ENCODE peak calls at places on chromosomes 12 and 14, in four cellular contexts. One of them, this sample, is unnamed.

GRCh38 chr12:25194722-25195055 is 271 bp downstream of the DNAI7 start:
- ATAC-seq in GM12878: no peak
- ATAC-seq in HepG2: peak
- ATAC-seq in K562: no peak
- ATAC-seq in this sample: no peak

GRCh38 chr14:105013150-105013787 is 7.6 kb downstream of the CDCA4 start:
- ATAC-seq in GM12878: peak
- ATAC-seq in HepG2: no peak
- ATAC-seq in K562: no peak
- ATAC-seq in this sample: no peak

GRCh38 chr12:70379856-70380255 is 13.8 kb downstream of the KCNMB4 start:
- ATAC-seq in GM12878: peak
- ATAC-seq in HepG2: no peak
- ATAC-seq in K562: no peak
- ATAC-seq in this sample: no peak

GRCh38 chr12:111569363-111570089 is 29.6 kb downstream of the ATXN2 start:
- ATAC-seq in GM12878: no peak
- ATAC-seq in HepG2: peak
- ATAC-seq in K562: peak
- ATAC-seq in this sample: no peak

GRCh38 chr12:130880411-130880885 is 8.6 kb downstream of the RAN start:
- ATAC-seq in GM12878: peak
- ATAC-seq in HepG2: peak
- ATAC-seq in K562: peak
- ATAC-seq in this sample: no peak

GRCh38 chr12:104458645-104459555 is 2.2 kb downstream of the CHST11 start:
- ATAC-seq in GM12878: peak
- ATAC-seq in HepG2: no peak
- ATAC-seq in K562: peak
- ATAC-seq in this sample: no peak

GRCh38 chr12:94149781-94150482 is 1.6 kb downstream of the PLXNC1 start:
- ATAC-seq in GM12878: peak
- ATAC-seq in HepG2: peak
- ATAC-seq in K562: no peak
- ATAC-seq in this sample: peak

GRCh38 chr14:53955671-53956426 is 776 bp downstream of the BMP4 start:
- ATAC-seq in GM12878: no peak
- ATAC-seq in HepG2: peak
- ATAC-seq in K562: no peak
- ATAC-seq in this sample: peak

GRCh38 chr14:69079747-69080146 is 73.2 kb downstream of the DCAF5 start:
- ATAC-seq in GM12878: no peak
- ATAC-seq in HepG2: no peak
- ATAC-seq in K562: no peak
- ATAC-seq in this sample: no peak

GRCh38 chr12:6873094-6874006 is at the start of gene SPSB2:
- ATAC-seq in GM12878: peak
- ATAC-seq in HepG2: peak
- ATAC-seq in K562: peak
- ATAC-seq in this sample: peak

GRCh38 chr14:73710737-73711136 is 3.4 kb downstream of the PNMA1 start:
- ATAC-seq in GM12878: no peak
- ATAC-seq in HepG2: no peak
- ATAC-seq in K562: no peak
- ATAC-seq in this sample: no peak
- TF ChIP-seq POLR2AphosphoS5 in GM12878: no peak
- TF ChIP-seq POLR2AphosphoS5 in HepG2: no peak
- TF ChIP-seq POLR2AphosphoS5 in K562: no peak
- TF ChIP-seq POLR2AphosphoS5 in this sample: no peak

GRCh38 chr12:8033153-8034044 is 883 bp downstream of the FOXJ2 start:
- ATAC-seq in GM12878: peak
- ATAC-seq in HepG2: peak
- ATAC-seq in K562: peak
- ATAC-seq in this sample: peak
- TF ChIP-seq POLR2AphosphoS5 in GM12878: no peak
- TF ChIP-seq POLR2AphosphoS5 in HepG2: no peak
- TF ChIP-seq POLR2AphosphoS5 in K562: peak
- TF ChIP-seq POLR2AphosphoS5 in this sample: no peak

GRCh38 chr14:48275301-48275700 is 599.9 kb upstream of the MDGA2 start:
- ATAC-seq in GM12878: no peak
- ATAC-seq in HepG2: no peak
- ATAC-seq in K562: no peak
- ATAC-seq in this sample: no peak
- TF ChIP-seq POLR2AphosphoS5 in GM12878: no peak
- TF ChIP-seq POLR2AphosphoS5 in HepG2: no peak
- TF ChIP-seq POLR2AphosphoS5 in K562: no peak
- TF ChIP-seq POLR2AphosphoS5 in this sample: no peak

GRCh38 chr12:3150820-3151590 is 73.8 kb downstream of the TSPAN9 start:
- ATAC-seq in GM12878: no peak
- ATAC-seq in HepG2: no peak
- ATAC-seq in K562: no peak
- ATAC-seq in this sample: no peak

GRCh38 chr12:3152013-3152412 is 74.8 kb downstream of the TSPAN9 start:
- ATAC-seq in GM12878: no peak
- ATAC-seq in HepG2: no peak
- ATAC-seq in K562: no peak
- ATAC-seq in this sample: no peak

GRCh38 chr12:3154006-3154405 is 76.8 kb downstream of the TSPAN9 start:
- ATAC-seq in GM12878: no peak
- ATAC-seq in HepG2: no peak
- ATAC-seq in K562: no peak
- ATAC-seq in this sample: no peak

GRCh38 chr12:3150308-3150670 is 73.1 kb downstream of the TSPAN9 start:
- ATAC-seq in GM12878: no peak
- ATAC-seq in HepG2: no peak
- ATAC-seq in K562: no peak
- ATAC-seq in this sample: no peak

GRCh38 chr12:3152892-3153291 is 75.7 kb downstream of the TSPAN9 start:
- ATAC-seq in GM12878: no peak
- ATAC-seq in HepG2: no peak
- ATAC-seq in K562: no peak
- ATAC-seq in this sample: no peak
- TF ChIP-seq POLR2AphosphoS5 in GM12878: no peak
- TF ChIP-seq POLR2AphosphoS5 in HepG2: no peak
- TF ChIP-seq POLR2AphosphoS5 in K562: no peak
- TF ChIP-seq POLR2AphosphoS5 in this sample: no peak

GRCh38 chr12:85975716-85976115 is 101.6 kb downstream of the NTS start:
- ATAC-seq in GM12878: no peak
- ATAC-seq in HepG2: no peak
- ATAC-seq in K562: no peak
- ATAC-seq in this sample: no peak
- TF ChIP-seq POLR2AphosphoS5 in GM12878: no peak
- TF ChIP-seq POLR2AphosphoS5 in HepG2: no peak
- TF ChIP-seq POLR2AphosphoS5 in K562: no peak
- TF ChIP-seq POLR2AphosphoS5 in this sample: no peak

GRCh38 chr12:75977952-75978671 is 53.5 kb downstream of the PHLDA1 start:
- ATAC-seq in GM12878: peak
- ATAC-seq in HepG2: peak
- ATAC-seq in K562: peak
- ATAC-seq in this sample: peak
- TF ChIP-seq POLR2AphosphoS5 in GM12878: no peak
- TF ChIP-seq POLR2AphosphoS5 in HepG2: peak
- TF ChIP-seq POLR2AphosphoS5 in K562: no peak
- TF ChIP-seq POLR2AphosphoS5 in this sample: peak

GRCh38 chr12:2332947-2333346 is 280.2 kb downstream of the CACNA1C start:
- ATAC-seq in GM12878: no peak
- ATAC-seq in HepG2: no peak
- ATAC-seq in K562: no peak
- ATAC-seq in this sample: no peak
- TF ChIP-seq POLR2AphosphoS5 in GM12878: no peak
- TF ChIP-seq POLR2AphosphoS5 in HepG2: no peak
- TF ChIP-seq POLR2AphosphoS5 in K562: no peak
- TF ChIP-seq POLR2AphosphoS5 in this sample: no peak

GRCh38 chr12:116434155-116435065 is 124.8 kb upstream of the MAP1LC3B2 start:
- ATAC-seq in GM12878: no peak
- ATAC-seq in HepG2: peak
- ATAC-seq in K562: peak
- ATAC-seq in this sample: peak
- TF ChIP-seq POLR2AphosphoS5 in GM12878: no peak
- TF ChIP-seq POLR2AphosphoS5 in HepG2: no peak
- TF ChIP-seq POLR2AphosphoS5 in K562: no peak
- TF ChIP-seq POLR2AphosphoS5 in this sample: peak

This sample was measured in gastroesophageal sphincter.